ENCODE peak calls at places on chromosomes 7 and 10, in nine cellular contexts. G, K, O, P, Q, X, S, T and F are unnamed samples.

GRCh38 chr7:140222797-140223196 is 46.0 kb upstream of the KDM7A start:
- DNase-seq in G (no peak), K (no peak), O (no peak), P (no peak), Q (no peak), X (no peak), S (no peak), T (no peak), F (no peak)

GRCh38 chr10:62038609-62039190 is 137.2 kb downstream of the ARID5B start:
- DNase-seq in G (peak), K (peak), O (peak), P (peak), Q (peak), X (peak), S (peak), T (no peak), F (peak)

GRCh38 chr7:14899065-14899464 is 3.5 kb downstream of the DGKB start:
- DNase-seq in G (no peak), K (peak), O (no peak), P (no peak), Q (no peak), X (no peak), S (no peak), T (no peak), F (no peak)

GRCh38 chr7:32059289-32060045 is 10.7 kb downstream of the PDE1C start:
- DNase-seq in G (no peak), K (peak), O (no peak), P (no peak), Q (no peak), X (no peak), S (no peak), T (no peak), F (no peak)

GRCh38 chr10:117656385-117657367 is 114.1 kb downstream of the EMX2 start:
- DNase-seq in G (no peak), K (no peak), O (no peak), P (no peak), Q (no peak), X (no peak), S (no peak), T (no peak), F (no peak)

GRCh38 chr10:86204421-86205045 is 162.1 kb downstream of the GRID1 start:
- DNase-seq in G (no peak), K (no peak), O (no peak), P (no peak), Q (no peak), X (no peak), S (no peak), T (no peak), F (no peak)

GRCh38 chr7:54904130-54904529 is 114.7 kb upstream of the EGFR start:
- DNase-seq in G (no peak), K (no peak), O (no peak), P (no peak), Q (no peak), X (no peak), S (peak), T (no peak), F (no peak)

GRCh38 chr7:127478040-127478386 is 85.5 kb upstream of the ZNF800 start:
- DNase-seq in G (no peak), K (no peak), O (no peak), P (no peak), Q (no peak), X (no peak), S (no peak), T (no peak), F (no peak)

GRCh38 chr10:4370376-4370775 is 455.6 kb upstream of the AKR1E2 start:
- DNase-seq in G (no peak), K (no peak), O (no peak), P (no peak), Q (no peak), X (no peak), S (no peak), T (no peak), F (no peak)

GRCh38 chr10:70324341-70324861 is 40.6 kb upstream of the NPFFR1 start:
- DNase-seq in G (no peak), K (no peak), O (peak), P (peak), Q (no peak), X (no peak), S (peak), T (no peak), F (no peak)